ENCODE peak calls at places on chromosomes 5 and 9, in seven cellular contexts. T, P, U, J, D, B and K are unnamed samples.

GRCh38 chr5:103668281-103668680 is 105.7 kb upstream of the NUDT12 start:
- DNase-seq in T (no peak), P (no peak), U (no peak), J (no peak), D (no peak), B (no peak), K (no peak)

GRCh38 chr9:111645806-111646205 is 14.7 kb downstream of the DNAJC25 start:
- DNase-seq in T (no peak), P (no peak), U (no peak), J (no peak), D (no peak), B (no peak), K (no peak)

GRCh38 chr9:108634669-108635462 is 220.9 kb downstream of the ACTL7B start:
- DNase-seq in T (no peak), P (no peak), U (peak), J (peak), D (no peak), B (no peak), K (no peak)

GRCh38 chr9:120904061-120904998 is 22.3 kb downstream of the TRAF1 start:
- DNase-seq in T (peak), P (no peak), U (no peak), J (no peak), D (no peak), B (peak), K (no peak)

GRCh38 chr5:172713113-172713808 is 57.7 kb downstream of the DUSP1 start:
- DNase-seq in T (peak), P (peak), U (peak), J (no peak), D (peak), B (peak), K (peak)

GRCh38 chr9:137588311-137588710 is 2.0 kb downstream of the ZMYND19 start:
- DNase-seq in T (no peak), P (no peak), U (no peak), J (no peak), D (no peak), B (no peak), K (no peak)

GRCh38 chr5:114450516-114450909 is 88.6 kb downstream of the KCNN2 start:
- DNase-seq in T (no peak), P (no peak), U (peak), J (no peak), D (no peak), B (no peak), K (no peak)

GRCh38 chr9:91720313-91720712 is 229.7 kb downstream of the ROR2 start:
- DNase-seq in T (no peak), P (no peak), U (no peak), J (no peak), D (no peak), B (no peak), K (no peak)

GRCh38 chr5:149732500-149733128 is 2.5 kb downstream of the PPARGC1B start:
- DNase-seq in T (no peak), P (no peak), U (peak), J (no peak), D (no peak), B (no peak), K (no peak)

GRCh38 chr5:84425365-84425764 is 40.7 kb upstream of the EDIL3 start:
- DNase-seq in T (no peak), P (no peak), U (no peak), J (no peak), D (no peak), B (no peak), K (peak)

GRCh38 chr9:100066539-100066938 is 32.3 kb downstream of the ERP44 start:
- DNase-seq in T (no peak), P (no peak), U (no peak), J (no peak), D (no peak), B (no peak), K (no peak)

GRCh38 chr9:4927043-4927471 is 58.0 kb upstream of the JAK2 start:
- DNase-seq in T (no peak), P (no peak), U (no peak), J (no peak), D (no peak), B (no peak), K (no peak)

GRCh38 chr5:95590880-95591279 is 29.0 kb upstream of the GPR150 start:
- DNase-seq in T (no peak), P (no peak), U (no peak), J (no peak), D (no peak), B (no peak), K (no peak)

GRCh38 chr5:33336911-33337620 is 103.7 kb upstream of the TARS1 start:
- DNase-seq in T (no peak), P (no peak), U (no peak), J (no peak), D (no peak), B (no peak), K (no peak)

GRCh38 chr5:65927497-65928340 is 1.3 kb downstream of the ERBIN start:
- DNase-seq in T (no peak), P (no peak), U (peak), J (peak), D (no peak), B (peak), K (no peak)

GRCh38 chr5:11281842-11282241 is 520.8 kb upstream of the DAP start:
- DNase-seq in T (no peak), P (no peak), U (no peak), J (no peak), D (no peak), B (no peak), K (no peak)

GRCh38 chr9:110114888-110115259 is 93.1 kb downstream of the C9orf152 start:
- DNase-seq in T (no peak), P (no peak), U (no peak), J (no peak), D (no peak), B (no peak), K (peak)

GRCh38 chr5:9715891-9716335 is 85.8 kb upstream of the TAS2R1 start:
- DNase-seq in T (no peak), P (no peak), U (no peak), J (no peak), D (no peak), B (no peak), K (peak)

GRCh38 chr9:4844031-4844430 is 51.3 kb downstream of the RCL1 start:
- DNase-seq in T (no peak), P (no peak), U (no peak), J (no peak), D (no peak), B (no peak), K (no peak)

GRCh38 chr9:95874303-95874988 is 1.0 kb upstream of the ERCC6L2 start:
- DNase-seq in T (no peak), P (no peak), U (peak), J (no peak), D (no peak), B (no peak), K (no peak)

GRCh38 chr5:18563853-18564252 is 929.6 kb downstream of the TAF11L14 start:
- DNase-seq in T (no peak), P (no peak), U (no peak), J (no peak), D (no peak), B (no peak), K (no peak)

GRCh38 chr5:143192191-143192880 is 211.2 kb downstream of the NR3C1 start:
- DNase-seq in T (no peak), P (no peak), U (no peak), J (no peak), D (no peak), B (no peak), K (no peak)

GRCh38 chr5:67941750-67942450 is 273.7 kb upstream of the PIK3R1 start:
- DNase-seq in T (no peak), P (no peak), U (no peak), J (peak), D (no peak), B (no peak), K (no peak)